ENCODE peak calls at places on chromosomes 6 and 20, in nine cellular contexts. One of them, this sample, is unnamed.

GRCh38 chr6:1363729-1364572 is 25.4 kb upstream of the FOXF2 start:
- DNase-seq in tibial nerve: peak
- DNase-seq in stimulated activated CD8-positive, alpha-beta memory T cell treated with anti-CD3 and anti-CD28 coated beads, Interleukin-12 subunit alpha, Interleukin-12 subunit beta, amount 100 ng/mL, for 4 hours: no peak
- DNase-seq in T-helper 1 cell: no peak
- DNase-seq in COR-L47: no peak
- DNase-seq in DMS153: no peak
- DNase-seq in LoVo: peak
- DNase-seq in astrocyte: no peak
- DNase-seq in NCI-H2171: no peak
- DNase-seq in this sample: no peak

GRCh38 chr6:72748759-72749158 is 126.9 kb downstream of the KCNQ5 start:
- DNase-seq in tibial nerve: no peak
- DNase-seq in stimulated activated CD8-positive, alpha-beta memory T cell treated with anti-CD3 and anti-CD28 coated beads, Interleukin-12 subunit alpha, Interleukin-12 subunit beta, amount 100 ng/mL, for 4 hours: no peak
- DNase-seq in T-helper 1 cell: no peak
- DNase-seq in COR-L47: no peak
- DNase-seq in DMS153: no peak
- DNase-seq in LoVo: peak
- DNase-seq in astrocyte: peak
- DNase-seq in NCI-H2171: no peak
- DNase-seq in this sample: no peak

GRCh38 chr6:105992315-105992961 is 93.7 kb upstream of the PRDM1 start:
- DNase-seq in tibial nerve: peak
- DNase-seq in stimulated activated CD8-positive, alpha-beta memory T cell treated with anti-CD3 and anti-CD28 coated beads, Interleukin-12 subunit alpha, Interleukin-12 subunit beta, amount 100 ng/mL, for 4 hours: peak
- DNase-seq in T-helper 1 cell: peak
- DNase-seq in COR-L47: peak
- DNase-seq in DMS153: peak
- DNase-seq in LoVo: peak
- DNase-seq in astrocyte: peak
- DNase-seq in NCI-H2171: peak
- DNase-seq in this sample: peak

GRCh38 chr20:835220-836045 is 1.9 kb downstream of the FAM110A start:
- DNase-seq in tibial nerve: no peak
- DNase-seq in stimulated activated CD8-positive, alpha-beta memory T cell treated with anti-CD3 and anti-CD28 coated beads, Interleukin-12 subunit alpha, Interleukin-12 subunit beta, amount 100 ng/mL, for 4 hours: no peak
- DNase-seq in T-helper 1 cell: no peak
- DNase-seq in COR-L47: no peak
- DNase-seq in DMS153: no peak
- DNase-seq in LoVo: no peak
- DNase-seq in astrocyte: no peak
- DNase-seq in NCI-H2171: no peak
- DNase-seq in this sample: no peak

GRCh38 chr20:63404129-63405085 is 43.3 kb upstream of the CHRNA4 start:
- DNase-seq in tibial nerve: no peak
- DNase-seq in stimulated activated CD8-positive, alpha-beta memory T cell treated with anti-CD3 and anti-CD28 coated beads, Interleukin-12 subunit alpha, Interleukin-12 subunit beta, amount 100 ng/mL, for 4 hours: no peak
- DNase-seq in T-helper 1 cell: no peak
- DNase-seq in COR-L47: peak
- DNase-seq in DMS153: peak
- DNase-seq in LoVo: no peak
- DNase-seq in astrocyte: no peak
- DNase-seq in NCI-H2171: peak
- DNase-seq in this sample: peak

GRCh38 chr6:52392944-52393343 is 27.2 kb upstream of the EFHC1 start:
- DNase-seq in tibial nerve: no peak
- DNase-seq in stimulated activated CD8-positive, alpha-beta memory T cell treated with anti-CD3 and anti-CD28 coated beads, Interleukin-12 subunit alpha, Interleukin-12 subunit beta, amount 100 ng/mL, for 4 hours: no peak
- DNase-seq in T-helper 1 cell: peak
- DNase-seq in COR-L47: no peak
- DNase-seq in DMS153: no peak
- DNase-seq in LoVo: no peak
- DNase-seq in astrocyte: peak
- DNase-seq in NCI-H2171: no peak
- DNase-seq in this sample: no peak

GRCh38 chr6:151257984-151258445 is 18.2 kb downstream of the AKAP12 start:
- DNase-seq in tibial nerve: no peak
- DNase-seq in stimulated activated CD8-positive, alpha-beta memory T cell treated with anti-CD3 and anti-CD28 coated beads, Interleukin-12 subunit alpha, Interleukin-12 subunit beta, amount 100 ng/mL, for 4 hours: no peak
- DNase-seq in T-helper 1 cell: no peak
- DNase-seq in COR-L47: no peak
- DNase-seq in DMS153: no peak
- DNase-seq in LoVo: no peak
- DNase-seq in astrocyte: no peak
- DNase-seq in NCI-H2171: no peak
- DNase-seq in this sample: no peak

GRCh38 chr20:47568019-47568418 is 66.3 kb downstream of the NCOA3 start:
- DNase-seq in tibial nerve: no peak
- DNase-seq in stimulated activated CD8-positive, alpha-beta memory T cell treated with anti-CD3 and anti-CD28 coated beads, Interleukin-12 subunit alpha, Interleukin-12 subunit beta, amount 100 ng/mL, for 4 hours: no peak
- DNase-seq in T-helper 1 cell: no peak
- DNase-seq in COR-L47: peak
- DNase-seq in DMS153: peak
- DNase-seq in LoVo: peak
- DNase-seq in astrocyte: peak
- DNase-seq in NCI-H2171: no peak
- DNase-seq in this sample: peak

GRCh38 chr20:17177341-17177740 is 49.5 kb upstream of the PCSK2 start:
- DNase-seq in tibial nerve: no peak
- DNase-seq in stimulated activated CD8-positive, alpha-beta memory T cell treated with anti-CD3 and anti-CD28 coated beads, Interleukin-12 subunit alpha, Interleukin-12 subunit beta, amount 100 ng/mL, for 4 hours: no peak
- DNase-seq in T-helper 1 cell: no peak
- DNase-seq in COR-L47: no peak
- DNase-seq in DMS153: no peak
- DNase-seq in LoVo: no peak
- DNase-seq in astrocyte: no peak
- DNase-seq in NCI-H2171: no peak
- DNase-seq in this sample: no peak

GRCh38 chr6:143750945-143751344 is 73.2 kb downstream of the PHACTR2 start:
- DNase-seq in tibial nerve: no peak
- DNase-seq in stimulated activated CD8-positive, alpha-beta memory T cell treated with anti-CD3 and anti-CD28 coated beads, Interleukin-12 subunit alpha, Interleukin-12 subunit beta, amount 100 ng/mL, for 4 hours: no peak
- DNase-seq in T-helper 1 cell: no peak
- DNase-seq in COR-L47: no peak
- DNase-seq in DMS153: no peak
- DNase-seq in LoVo: no peak
- DNase-seq in astrocyte: no peak
- DNase-seq in NCI-H2171: no peak
- DNase-seq in this sample: no peak

GRCh38 chr20:62924567-62925419 is 1.5 kb downstream of the DIDO1 start:
- DNase-seq in tibial nerve: no peak
- DNase-seq in stimulated activated CD8-positive, alpha-beta memory T cell treated with anti-CD3 and anti-CD28 coated beads, Interleukin-12 subunit alpha, Interleukin-12 subunit beta, amount 100 ng/mL, for 4 hours: no peak
- DNase-seq in T-helper 1 cell: peak
- DNase-seq in COR-L47: peak
- DNase-seq in DMS153: no peak
- DNase-seq in LoVo: peak
- DNase-seq in astrocyte: peak
- DNase-seq in NCI-H2171: no peak
- DNase-seq in this sample: no peak

GRCh38 chr20:1631309-1632227 is 11.8 kb upstream of the SIRPB1 start:
- DNase-seq in tibial nerve: no peak
- DNase-seq in stimulated activated CD8-positive, alpha-beta memory T cell treated with anti-CD3 and anti-CD28 coated beads, Interleukin-12 subunit alpha, Interleukin-12 subunit beta, amount 100 ng/mL, for 4 hours: no peak
- DNase-seq in T-helper 1 cell: no peak
- DNase-seq in COR-L47: no peak
- DNase-seq in DMS153: no peak
- DNase-seq in LoVo: no peak
- DNase-seq in astrocyte: peak
- DNase-seq in NCI-H2171: no peak
- DNase-seq in this sample: no peak

GRCh38 chr20:63224272-63225081 is 8.5 kb upstream of the YTHDF1 start:
- DNase-seq in tibial nerve: no peak
- DNase-seq in stimulated activated CD8-positive, alpha-beta memory T cell treated with anti-CD3 and anti-CD28 coated beads, Interleukin-12 subunit alpha, Interleukin-12 subunit beta, amount 100 ng/mL, for 4 hours: no peak
- DNase-seq in T-helper 1 cell: no peak
- DNase-seq in COR-L47: peak
- DNase-seq in DMS153: no peak
- DNase-seq in LoVo: peak
- DNase-seq in astrocyte: peak
- DNase-seq in NCI-H2171: no peak
- DNase-seq in this sample: peak

GRCh38 chr6:47674673-47675072 is 23.7 kb upstream of the ADGRF4 start:
- DNase-seq in tibial nerve: no peak
- DNase-seq in stimulated activated CD8-positive, alpha-beta memory T cell treated with anti-CD3 and anti-CD28 coated beads, Interleukin-12 subunit alpha, Interleukin-12 subunit beta, amount 100 ng/mL, for 4 hours: no peak
- DNase-seq in T-helper 1 cell: no peak
- DNase-seq in COR-L47: no peak
- DNase-seq in DMS153: no peak
- DNase-seq in LoVo: no peak
- DNase-seq in astrocyte: no peak
- DNase-seq in NCI-H2171: no peak
- DNase-seq in this sample: no peak

This sample was measured in NCI-H345.